ENCODE peak calls at places on chromosomes 11 and 22, in nine cellular contexts. B, D, C, M, E, V, S, K and I are unnamed samples.

GRCh38 chr11:15638386-15638787 is 523.7 kb downstream of the INSC start:
- DNase-seq in V (no peak), M (no peak), E (no peak), K (no peak), C (no peak), B (no peak), S (no peak), D (no peak), I (no peak)

GRCh38 chr11:34787348-34787747 is 128.8 kb downstream of the APIP start:
- DNase-seq in C (no peak), M (no peak), D (no peak), K (no peak), B (no peak), E (no peak), S (no peak), V (no peak), I (no peak)

GRCh38 chr11:118621898-118622375 is 14.5 kb downstream of the PHLDB1 start:
- DNase-seq in M (no peak), K (no peak), C (no peak), S (no peak), B (no peak), V (no peak), E (no peak), D (no peak), I (no peak)

GRCh38 chr11:117885777-117886176 is 9.3 kb upstream of the FXYD6 start:
- DNase-seq in B (no peak), V (no peak), K (no peak), M (no peak), D (no peak), E (no peak), C (no peak), S (no peak), I (no peak)

GRCh38 chr11:61091373-61092279 is 10.7 kb upstream of the CD5 start:
- DNase-seq in K (no peak), B (no peak), D (no peak), S (no peak), M (no peak), E (no peak), C (no peak), V (peak), I (no peak)

GRCh38 chr11:118435233-118435892 is 929 bp upstream of the KMT2A start:
- DNase-seq in V (peak), B (peak), C (peak), E (no peak), K (peak), D (peak), M (peak), S (no peak), I (no peak)

GRCh38 chr11:79388201-79388600 is 52.6 kb downstream of the TENM4 start:
- DNase-seq in C (no peak), E (no peak), M (no peak), D (no peak), B (peak), K (no peak), S (no peak), V (no peak), I (no peak)

GRCh38 chr11:11998091-11998781 is 10.2 kb downstream of the DKK3 start:
- DNase-seq in C (no peak), V (peak), D (peak), M (no peak), E (no peak), S (peak), B (peak), K (no peak), I (no peak)

GRCh38 chr11:58618215-58618614 is 4.2 kb upstream of the CNTF start:
- DNase-seq in S (no peak), C (no peak), B (no peak), V (no peak), D (no peak), M (no peak), E (no peak), K (no peak), I (peak)

GRCh38 chr22:44963055-44963454 is 46.8 kb downstream of the PHF21B start:
- DNase-seq in S (no peak), D (no peak), V (peak), C (no peak), B (no peak), M (no peak), K (no peak), E (no peak), I (no peak)

GRCh38 chr11:133697161-133697560 is 148.2 kb downstream of the SPATA19 start:
- DNase-seq in D (no peak), M (no peak), S (no peak), B (peak), V (no peak), K (no peak), E (no peak), C (no peak), I (no peak)

GRCh38 chr11:6657346-6657745 is 1.7 kb upstream of the DCHS1 start:
- DNase-seq in B (no peak), C (no peak), D (no peak), S (no peak), V (no peak), K (no peak), M (no peak), E (no peak), I (no peak)

GRCh38 chr11:118211006-118211405 is 13.8 kb downstream of the JAML start:
- DNase-seq in M (no peak), B (peak), C (no peak), S (peak), E (no peak), D (no peak), V (peak), K (peak), I (no peak)

GRCh38 chr11:47524200-47524874 is 28.6 kb downstream of the CELF1 start:
- DNase-seq in C (peak), E (no peak), M (no peak), S (no peak), B (peak), V (peak), K (peak), D (peak), I (peak)

GRCh38 chr22:17921871-17922821 is 102.2 kb downstream of the MICAL3 start:
- DNase-seq in V (peak), M (no peak), D (no peak), S (no peak), C (no peak), B (peak), E (no peak), K (no peak), I (no peak)

GRCh38 chr11:13999704-14000103 is 37.2 kb downstream of the SPON1 start:
- DNase-seq in K (no peak), E (no peak), V (no peak), M (no peak), B (no peak), S (no peak), D (no peak), C (no peak), I (no peak)

GRCh38 chr11:128045094-128045725 is 542.1 kb downstream of the ETS1 start:
- DNase-seq in M (no peak), K (no peak), E (no peak), C (no peak), V (no peak), D (no peak), B (no peak), S (no peak), I (no peak)

GRCh38 chr11:35919244-35919643 is 24.6 kb upstream of the LDLRAD3 start:
- DNase-seq in D (no peak), B (no peak), E (no peak), K (no peak), C (no peak), S (no peak), M (no peak), V (no peak), I (no peak)

GRCh38 chr22:32574957-32575893 is 100.6 kb downstream of the FBXO7 start:
- DNase-seq in E (no peak), S (no peak), B (no peak), V (no peak), M (no peak), K (no peak), C (no peak), D (no peak), I (no peak)

GRCh38 chr11:113730887-113731726 is 25.0 kb upstream of the TMPRSS5 start:
- DNase-seq in E (no peak), C (no peak), D (peak), M (peak), S (peak), B (peak), V (peak), K (peak), I (peak)

GRCh38 chr11:5297671-5298070 is 4.1 kb downstream of the OR51B4 start:
- DNase-seq in K (no peak), E (no peak), D (no peak), C (no peak), M (no peak), B (no peak), S (no peak), V (no peak), I (no peak)

GRCh38 chr11:287821-288327 is 1.1 kb upstream of the PGGHG start:
- DNase-seq in B (no peak), D (no peak), K (no peak), M (no peak), S (no peak), V (peak), C (no peak), E (no peak), I (no peak)

GRCh38 chr11:121448431-121448941 is 3.6 kb upstream of the SORL1 start:
- DNase-seq in C (no peak), K (no peak), M (no peak), D (no peak), V (peak), E (no peak), S (no peak), B (no peak), I (no peak)

GRCh38 chr22:30989473-30989872 is 20.4 kb downstream of the TUG1 start:
- DNase-seq in S (no peak), V (no peak), D (no peak), M (no peak), K (no peak), E (no peak), C (no peak), B (no peak), I (no peak)